ENCODE peak calls at places on chromosomes 11 and 22, in six cellular contexts. M, S, P, T, H and V are unnamed samples.

GRCh38 chr11:122556605-122557004 is 98.9 kb upstream of the UBASH3B start:
- DNase-seq in P (no peak), H (no peak), M (peak; percentile 13), T (no peak), S (no peak), V (peak; percentile 12)

GRCh38 chr11:9787260-9787659 is 123.4 kb downstream of the SWAP70 start:
- DNase-seq in P (no peak), T (no peak), M (peak; percentile 24), H (no peak), S (no peak), V (no peak)

GRCh38 chr11:128547946-128548654 is 39.3 kb downstream of the ETS1 start:
- DNase-seq in M (no peak), H (no peak), S (no peak), P (no peak), T (no peak), V (peak; percentile 7)

GRCh38 chr11:115168229-115168671 is 336.0 kb downstream of the CADM1 start:
- DNase-seq in P (no peak), T (peak; percentile 68), H (no peak), M (no peak), S (peak; percentile 8), V (peak; percentile 8)

GRCh38 chr11:16469968-16470367 is 113.6 kb upstream of the SOX6 start:
- DNase-seq in S (no peak), T (no peak), M (no peak), P (no peak), H (no peak), V (no peak)

GRCh38 chr11:75386912-75387311 is 12.4 kb upstream of the RPS3 start:
- DNase-seq in T (no peak), M (no peak), H (no peak), S (no peak), P (no peak), V (peak; percentile 41)

GRCh38 chr11:108703916-108704315 is 39.0 kb downstream of the DDX10 start:
- DNase-seq in S (peak; percentile 33), T (no peak), P (no peak), H (no peak), M (no peak), V (peak; percentile 20)

GRCh38 chr11:44243086-44243485 is 66.9 kb downstream of the ALX4 start:
- DNase-seq in S (no peak), H (no peak), P (no peak), T (no peak), M (no peak), V (no peak)

GRCh38 chr22:48402591-48403031 is 1425.1 kb downstream of the BRD1 start:
- DNase-seq in M (no peak), H (no peak), P (no peak), S (no peak), T (no peak), V (no peak)

GRCh38 chr11:65766535-65766934 is 14.2 kb downstream of the AP5B1 start:
- DNase-seq in H (no peak), P (peak; percentile 6), M (no peak), T (no peak), S (no peak), V (no peak)

GRCh38 chr11:12674571-12674935 is 332 bp downstream of the TEAD1 start:
- DNase-seq in H (no peak), M (no peak), S (no peak), P (no peak), T (peak; percentile 81), V (no peak)

GRCh38 chr11:83521647-83522596 is 235.8 kb upstream of the CCDC90B start:
- DNase-seq in M (no peak), H (no peak), S (no peak), T (peak; percentile 51), P (peak; percentile 31), V (peak; percentile 13)

GRCh38 chr11:44690651-44691050 is 36.1 kb upstream of the TSPAN18 start:
- DNase-seq in P (no peak), M (no peak), T (no peak), H (no peak), S (no peak), V (no peak)

GRCh38 chr11:702731-703461 is 3.1 kb upstream of the EPS8L2 start:
- DNase-seq in P (no peak), M (no peak), S (no peak), T (no peak), H (no peak), V (no peak)

GRCh38 chr11:27184458-27185312 is 144.1 kb downstream of the BBOX1 start:
- DNase-seq in T (no peak), M (no peak), H (no peak), P (no peak), S (no peak), V (peak; percentile 20)

GRCh38 chr22:23522642-23523251 is 57.3 kb downstream of the IGLL1 start:
- DNase-seq in T (peak; percentile 67), S (no peak), M (no peak), P (no peak), H (no peak), V (no peak)

GRCh38 chr22:21628386-21629261 is 1.2 kb downstream of the YDJC start:
- DNase-seq in M (no peak), T (peak; percentile 41), H (no peak), P (no peak), S (no peak), V (no peak)

GRCh38 chr11:63682045-63682915 is 980 bp downstream of the RTN3 start:
- DNase-seq in P (no peak), T (peak; percentile 55), S (no peak), M (no peak), H (no peak), V (peak; percentile 30)

GRCh38 chr11:71197096-71197495 is 55.3 kb downstream of the SHANK2 start:
- DNase-seq in T (no peak), M (no peak), H (no peak), S (peak; percentile 40), P (no peak), V (no peak)

GRCh38 chr11:86781546-86781945 is 18.8 kb upstream of the PRSS23 start:
- DNase-seq in S (no peak), T (no peak), P (no peak), H (no peak), M (no peak), V (no peak)

GRCh38 chr11:94308024-94308423 is 3.6 kb downstream of the IZUMO1R start:
- DNase-seq in T (no peak), H (no peak), S (no peak), P (no peak), M (no peak), V (no peak)

GRCh38 chr22:40951795-40952602 is 821 bp downstream of the RBX1 start:
- DNase-seq in H (no peak), T (no peak), S (peak; percentile 4), P (peak; percentile 15), M (peak; percentile 16), V (no peak)

GRCh38 chr11:59680287-59681154 is 11.7 kb upstream of the PATL1 start:
- DNase-seq in M (peak; percentile 30), T (peak; percentile 63), P (peak; percentile 83), H (peak; percentile 56), S (peak; percentile 32), V (peak; percentile 63)

GRCh38 chr11:59676205-59676604 is 7.4 kb upstream of the PATL1 start:
- DNase-seq in P (no peak), S (no peak), T (no peak), M (no peak), H (no peak), V (no peak)

GRCh38 chr11:59678118-59678812 is 9.4 kb upstream of the PATL1 start:
- DNase-seq in M (no peak), S (no peak), H (no peak), P (no peak), T (no peak), V (no peak)

GRCh38 chr11:59678813-59679165 is 10.0 kb upstream of the PATL1 start:
- DNase-seq in S (no peak), H (no peak), T (no peak), M (no peak), P (no peak), V (no peak)

GRCh38 chr11:59679347-59679746 is 10.5 kb upstream of the PATL1 start:
- DNase-seq in P (no peak), H (no peak), S (no peak), M (no peak), T (no peak), V (no peak)
- TF ChIP-seq CTCF in P (no peak), H (no peak), S (no peak), M (no peak), T (no peak), V (no peak)

GRCh38 chr11:18773681-18774080 is 17.9 kb downstream of the PTPN5 start:
- DNase-seq in M (no peak), T (no peak), S (no peak), H (no peak), P (no peak), V (no peak)

GRCh38 chr11:18773104-18773503 is 18.5 kb downstream of the PTPN5 start:
- DNase-seq in H (no peak), T (no peak), M (no peak), S (no peak), P (no peak), V (no peak)

GRCh38 chr11:18771266-18772035 is 20.1 kb downstream of the PTPN5 start:
- DNase-seq in H (no peak), M (no peak), T (no peak), S (no peak), P (no peak), V (no peak)

GRCh38 chr11:18770479-18771125 is 21.0 kb downstream of the PTPN5 start:
- DNase-seq in M (no peak), T (no peak), H (no peak), S (no peak), P (no peak), V (no peak)

GRCh38 chr11:18772211-18772610 is 19.4 kb downstream of the PTPN5 start:
- DNase-seq in H (no peak), S (no peak), M (no peak), T (no peak), P (peak; percentile 28), V (no peak)
- TF ChIP-seq CTCF in H (no peak), S (no peak), M (no peak), T (no peak), P (no peak), V (no peak)

DNA sequence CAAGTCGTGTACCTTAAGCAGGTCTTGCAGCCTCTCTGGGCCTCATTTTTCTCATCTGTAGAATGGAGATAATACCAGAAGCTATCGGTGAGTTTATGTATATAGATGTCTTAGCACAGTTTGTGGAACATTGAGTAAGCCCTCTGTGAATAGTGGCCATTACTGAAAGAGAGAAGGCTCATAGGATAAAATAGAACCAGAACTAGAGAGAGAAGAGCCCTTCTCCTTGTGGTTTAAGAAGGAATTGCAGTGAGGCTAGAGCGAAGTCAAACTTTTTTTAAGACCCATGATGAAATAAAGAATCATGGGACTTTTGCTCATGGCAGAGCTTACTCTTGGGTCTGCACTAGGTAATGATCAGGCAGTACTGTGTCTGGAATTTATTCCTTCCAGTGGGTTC is 137.1 kb downstream of the TRIM44 start:
- DNase-seq in P (no peak), M (no peak), S (no peak), H (no peak), T (no peak), V (no peak)
- TF ChIP-seq CTCF in P (no peak), M (no peak), S (peak; percentile 26), H (no peak), T (peak; percentile 30), V (no peak)

DNA sequence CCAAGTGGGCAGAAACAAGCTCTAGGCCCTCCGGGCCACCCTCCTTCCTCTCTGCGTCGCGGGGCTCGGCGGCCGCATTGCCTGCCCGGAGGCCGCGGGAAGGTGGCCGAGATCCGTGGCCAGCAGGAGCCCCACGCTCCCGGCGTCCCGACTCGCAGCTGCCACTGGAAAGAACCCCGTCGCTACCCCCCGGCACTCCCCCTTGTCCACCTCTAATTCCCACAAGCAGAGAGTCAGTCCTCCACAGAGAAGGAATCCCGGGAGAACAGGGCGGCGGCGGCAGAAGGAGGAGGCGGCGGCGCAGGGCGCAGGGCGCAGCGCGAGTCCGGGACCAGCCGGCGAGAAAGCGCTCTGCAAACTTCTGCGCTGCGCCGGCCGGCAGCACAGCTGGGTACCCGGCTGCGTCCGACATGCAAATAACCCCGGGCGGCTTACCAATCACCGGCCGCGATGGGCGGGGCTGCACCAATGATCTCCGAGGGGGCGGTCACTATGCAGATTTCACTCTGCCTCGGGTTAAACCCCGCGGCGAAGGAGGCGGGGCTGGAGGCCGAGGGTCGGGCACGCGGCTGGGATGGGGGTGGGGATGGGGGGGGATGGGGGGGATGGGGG is at the start of gene ABTB2:
- DNase-seq in T (peak; percentile 98), S (peak; percentile 80), P (peak; percentile 96), M (peak; percentile 93), H (peak; percentile 96), V (peak; percentile 97)
- TF ChIP-seq CTCF in T (no peak), S (no peak), P (no peak), M (no peak), H (no peak), V (no peak)